ENCODE peak calls at places on chromosome 20, in nine cellular contexts. M is left lung; Z is CD4-positive, alpha-beta T cell; U is HEK293T; Q is NCI-H1417; E is G401; R is LHCN-M2; O is ovary; L is HS-27A. H is an unnamed sample.

GRCh38 chr20:59333928-59334327 is 33.5 kb downstream of the EDN3 start:
- DNase-seq in M (no peak), Z (no peak), U (no peak), Q (peak), E (no peak), R (no peak), O (no peak), L (no peak), H (no peak)

GRCh38 chr20:9507544-9508239 is 6.7 kb upstream of the LAMP5 start:
- DNase-seq in M (no peak), Z (no peak), U (no peak), Q (no peak), E (no peak), R (no peak), O (no peak), L (no peak), H (no peak)

GRCh38 chr20:23147964-23148720 is 62.0 kb upstream of the CD93 start:
- DNase-seq in M (peak), Z (no peak), U (no peak), Q (no peak), E (peak), R (peak), O (no peak), L (peak), H (peak)

GRCh38 chr20:43959079-43959919 is 44.6 kb downstream of the TOX2 start:
- DNase-seq in M (no peak), Z (peak), U (no peak), Q (no peak), E (peak), R (no peak), O (no peak), L (no peak), H (peak)

GRCh38 chr20:58850693-58851174 is at the start of gene GNAS-AS1:
- DNase-seq in M (peak), Z (peak), U (peak), Q (no peak), E (no peak), R (no peak), O (no peak), L (peak), H (peak)

GRCh38 chr20:41508335-41508734 is 109.8 kb downstream of the CHD6 start:
- DNase-seq in M (no peak), Z (no peak), U (no peak), Q (no peak), E (peak), R (no peak), O (no peak), L (no peak), H (no peak)

GRCh38 chr20:48777005-48777404 is 50.8 kb downstream of the PREX1 start:
- DNase-seq in M (no peak), Z (no peak), U (no peak), Q (no peak), E (no peak), R (no peak), O (no peak), L (no peak), H (no peak)

GRCh38 chr20:32796383-32797159 is 23.2 kb upstream of the MAPRE1 start:
- DNase-seq in M (no peak), Z (no peak), U (no peak), Q (no peak), E (no peak), R (no peak), O (no peak), L (no peak), H (no peak)

GRCh38 chr20:53828673-53829085 is 235.0 kb upstream of the ZNF217 start:
- DNase-seq in M (no peak), Z (no peak), U (peak), Q (peak), E (peak), R (peak), O (no peak), L (peak), H (peak)

GRCh38 chr20:50425076-50425475 is 85.1 kb upstream of the PTPN1 start:
- DNase-seq in M (no peak), Z (no peak), U (peak), Q (no peak), E (no peak), R (peak), O (no peak), L (no peak), H (no peak)

GRCh38 chr20:17859616-17860232 is 108.9 kb downstream of the SNX5 start:
- DNase-seq in M (no peak), Z (no peak), U (no peak), Q (peak), E (peak), R (no peak), O (no peak), L (no peak), H (no peak)

GRCh38 chr20:308427-309038 is 11.2 kb downstream of the ZCCHC3 start:
- DNase-seq in M (no peak), Z (no peak), U (no peak), Q (no peak), E (no peak), R (no peak), O (no peak), L (no peak), H (no peak)

GRCh38 chr20:4550740-4551139 is 171.0 kb upstream of the PRND start:
- DNase-seq in M (no peak), Z (no peak), U (no peak), Q (no peak), E (no peak), R (peak), O (no peak), L (peak), H (no peak)

GRCh38 chr20:46963196-46963529 is 68.5 kb downstream of the EYA2 start:
- DNase-seq in M (no peak), Z (no peak), U (no peak), Q (no peak), E (no peak), R (no peak), O (no peak), L (no peak), H (no peak)

GRCh38 chr20:33411136-33411690 is 9.9 kb upstream of the CDK5RAP1 start:
- DNase-seq in M (no peak), Z (no peak), U (no peak), Q (no peak), E (no peak), R (no peak), O (no peak), L (no peak), H (no peak)

GRCh38 chr20:62508641-62509051 is 32.9 kb upstream of the GATA5 start:
- DNase-seq in M (no peak), Z (no peak), U (no peak), Q (no peak), E (peak), R (no peak), O (no peak), L (no peak), H (no peak)

GRCh38 chr20:45341939-45342862 is 6.0 kb downstream of the SDC4 start:
- DNase-seq in M (peak), Z (no peak), U (peak), Q (no peak), E (peak), R (no peak), O (peak), L (no peak), H (peak)

GRCh38 chr20:32975698-32976674 is 28.2 kb downstream of the SUN5 start:
- DNase-seq in M (no peak), Z (no peak), U (no peak), Q (no peak), E (no peak), R (no peak), O (no peak), L (no peak), H (no peak)

GRCh38 chr20:51211191-51211590 is 188.3 kb upstream of the KCNG1 start:
- DNase-seq in M (no peak), Z (no peak), U (no peak), Q (no peak), E (no peak), R (no peak), O (no peak), L (no peak), H (no peak)

GRCh38 chr20:36336838-36337478 is 30.8 kb downstream of the DLGAP4 start:
- DNase-seq in M (no peak), Z (no peak), U (no peak), Q (no peak), E (no peak), R (no peak), O (no peak), L (no peak), H (no peak)

GRCh38 chr20:60250251-60250650 is 292.0 kb downstream of the CDH26 start:
- DNase-seq in M (no peak), Z (no peak), U (no peak), Q (no peak), E (no peak), R (no peak), O (no peak), L (no peak), H (no peak)

GRCh38 chr20:21505161-21505809 is 8.6 kb downstream of the NKX2-2 start:
- DNase-seq in M (peak), Z (peak), U (peak), Q (peak), E (peak), R (peak), O (peak), L (no peak), H (no peak)

GRCh38 chr20:60984666-60985065 is 267.4 kb upstream of the CDH4 start:
- DNase-seq in M (no peak), Z (no peak), U (no peak), Q (peak), E (no peak), R (no peak), O (no peak), L (no peak), H (no peak)

GRCh38 chr20:31572042-31572700 is 32.9 kb upstream of the ID1 start:
- DNase-seq in M (no peak), Z (no peak), U (no peak), Q (peak), E (no peak), R (no peak), O (no peak), L (no peak), H (no peak)

GRCh38 chr20:18016772-18017171 is 40.9 kb downstream of the OVOL2 start:
- DNase-seq in M (no peak), Z (no peak), U (no peak), Q (no peak), E (no peak), R (no peak), O (no peak), L (no peak), H (no peak)

GRCh38 chr20:41249371-41249770 is 68.2 kb downstream of the ZHX3 start:
- DNase-seq in M (peak), Z (no peak), U (no peak), Q (no peak), E (peak), R (peak), O (peak), L (peak), H (peak)

GRCh38 chr20:19265646-19266374 is 53.4 kb downstream of the SLC24A3 start:
- DNase-seq in M (no peak), Z (no peak), U (no peak), Q (peak), E (no peak), R (no peak), O (no peak), L (no peak), H (no peak)

GRCh38 chr20:48609491-48609978 is 218.3 kb downstream of the PREX1 start:
- DNase-seq in M (no peak), Z (no peak), U (no peak), Q (no peak), E (no peak), R (no peak), O (no peak), L (no peak), H (no peak)

GRCh38 chr20:44776977-44777376 is 31.3 kb downstream of the KCNK15 start:
- DNase-seq in M (no peak), Z (no peak), U (no peak), Q (no peak), E (no peak), R (peak), O (no peak), L (no peak), H (peak)

GRCh38 chr20:23082846-23083552 is 3.1 kb downstream of the CD93 start:
- DNase-seq in M (peak), Z (no peak), U (no peak), Q (no peak), E (no peak), R (no peak), O (no peak), L (no peak), H (no peak)

GRCh38 chr20:62452475-62453095 is 23.2 kb downstream of the GATA5 start:
- DNase-seq in M (no peak), Z (no peak), U (no peak), Q (no peak), E (no peak), R (no peak), O (no peak), L (no peak), H (no peak)

GRCh38 chr20:44738779-44739477 is 6.7 kb upstream of the KCNK15 start:
- DNase-seq in M (no peak), Z (no peak), U (peak), Q (peak), E (peak), R (peak), O (peak), L (peak), H (peak)

GRCh38 chr20:50789968-50790650 is 4.8 kb upstream of the BCAS4 start:
- DNase-seq in M (no peak), Z (no peak), U (no peak), Q (no peak), E (no peak), R (no peak), O (no peak), L (no peak), H (no peak)

GRCh38 chr20:62925420-62926228 is 681 bp downstream of the DIDO1 start:
- DNase-seq in M (no peak), Z (peak), U (no peak), Q (no peak), E (no peak), R (peak), O (peak), L (no peak), H (peak)

GRCh38 chr20:24381886-24382285 is 87.5 kb upstream of the SYNDIG1 start:
- DNase-seq in M (no peak), Z (no peak), U (no peak), Q (no peak), E (peak), R (no peak), O (no peak), L (no peak), H (no peak)

GRCh38 chr20:37511605-37512275 is 9.3 kb upstream of the NNAT start:
- DNase-seq in M (no peak), Z (no peak), U (no peak), Q (no peak), E (no peak), R (peak), O (no peak), L (peak), H (peak)

GRCh38 chr20:49612127-49612738 is 44.3 kb upstream of the PTGIS start:
- DNase-seq in M (no peak), Z (no peak), U (no peak), Q (no peak), E (peak), R (peak), O (no peak), L (no peak), H (no peak)

GRCh38 chr20:49672109-49672681 is 41.5 kb downstream of the B4GALT5 start:
- DNase-seq in M (no peak), Z (no peak), U (no peak), Q (no peak), E (no peak), R (no peak), O (no peak), L (no peak), H (no peak)

GRCh38 chr20:58699246-58700107 is 6.9 kb downstream of the NPEPL1 start:
- DNase-seq in M (peak), Z (no peak), U (no peak), Q (no peak), E (no peak), R (no peak), O (peak), L (no peak), H (no peak)

GRCh38 chr20:45115829-45116228 is 855 bp upstream of the WFDC5 start:
- DNase-seq in M (no peak), Z (no peak), U (no peak), Q (no peak), E (no peak), R (no peak), O (no peak), L (no peak), H (no peak)

H was measured in astrocyte of the spinal cord.